ENCODE peak calls at places on chromosomes 3 and 15, in ten cellular contexts. One of them, this sample, is unnamed. For H3K4me1, the result is how much of the 10 kb centered on the place peaks cover.

GRCh38 chr3:116678853-116679252 is 30.7 kb upstream of the TUSC7 start:
- DNase-seq in endothelial cell of umbilical vein: no peak
- DNase-seq in GM23338: no peak
- DNase-seq in transverse colon: no peak
- DNase-seq in HepG2: no peak
- DNase-seq in SK-N-SH: no peak
- DNase-seq in HCT116: no peak
- DNase-seq in Panc1: no peak
- DNase-seq in upper lobe of left lung: peak
- DNase-seq in prostate gland: no peak
- DNase-seq in this sample: no peak

GRCh38 chr3:107421170-107421792 is 44.0 kb downstream of the CCDC54 start:
- DNase-seq in endothelial cell of umbilical vein: peak
- DNase-seq in GM23338: peak
- DNase-seq in transverse colon: no peak
- DNase-seq in HCT116: peak
- DNase-seq in upper lobe of left lung: no peak
- DNase-seq in HepG2: peak
- DNase-seq in prostate gland: peak
- DNase-seq in SK-N-SH: peak
- DNase-seq in Panc1: peak
- DNase-seq in this sample: no peak

GRCh38 chr15:25866251-25866650 is 3.1 kb upstream of the ATP10A start:
- DNase-seq in transverse colon: no peak
- DNase-seq in prostate gland: no peak
- DNase-seq in HCT116: no peak
- DNase-seq in HepG2: no peak
- DNase-seq in SK-N-SH: no peak
- DNase-seq in endothelial cell of umbilical vein: no peak
- DNase-seq in Panc1: no peak
- DNase-seq in upper lobe of left lung: no peak
- DNase-seq in GM23338: no peak
- DNase-seq in this sample: no peak

GRCh38 chr15:70309716-70310115 is 212.0 kb upstream of the TLE3 start:
- DNase-seq in HCT116: no peak
- DNase-seq in endothelial cell of umbilical vein: no peak
- DNase-seq in upper lobe of left lung: no peak
- DNase-seq in HepG2: no peak
- DNase-seq in prostate gland: no peak
- DNase-seq in GM23338: peak
- DNase-seq in SK-N-SH: no peak
- DNase-seq in transverse colon: no peak
- DNase-seq in Panc1: no peak
- DNase-seq in this sample: no peak

GRCh38 chr3:88189361-88189810 is 39.6 kb downstream of the C3orf38 start:
- DNase-seq in endothelial cell of umbilical vein: no peak
- DNase-seq in SK-N-SH: peak
- DNase-seq in Panc1: no peak
- DNase-seq in prostate gland: no peak
- DNase-seq in transverse colon: no peak
- DNase-seq in upper lobe of left lung: no peak
- DNase-seq in HCT116: no peak
- DNase-seq in HepG2: peak
- DNase-seq in GM23338: no peak
- DNase-seq in this sample: no peak

GRCh38 chr3:134576426-134576825 is 74.4 kb downstream of the KY start:
- DNase-seq in prostate gland: no peak
- DNase-seq in GM23338: no peak
- DNase-seq in transverse colon: no peak
- DNase-seq in SK-N-SH: no peak
- DNase-seq in HepG2: no peak
- DNase-seq in HCT116: no peak
- DNase-seq in Panc1: no peak
- DNase-seq in upper lobe of left lung: no peak
- DNase-seq in endothelial cell of umbilical vein: no peak
- DNase-seq in this sample: no peak

GRCh38 chr3:184227481-184227935 is 1.9 kb upstream of the VWA5B2 start:
- DNase-seq in HepG2: peak
- DNase-seq in SK-N-SH: peak
- DNase-seq in Panc1: peak
- DNase-seq in endothelial cell of umbilical vein: peak
- DNase-seq in GM23338: peak
- DNase-seq in HCT116: no peak
- DNase-seq in upper lobe of left lung: no peak
- DNase-seq in transverse colon: peak
- DNase-seq in prostate gland: no peak
- DNase-seq in this sample: no peak

GRCh38 chr3:110749006-110749405 is 322.6 kb upstream of the NECTIN3 start:
- DNase-seq in SK-N-SH: no peak
- DNase-seq in HepG2: no peak
- DNase-seq in endothelial cell of umbilical vein: no peak
- DNase-seq in upper lobe of left lung: no peak
- DNase-seq in Panc1: no peak
- DNase-seq in HCT116: no peak
- DNase-seq in GM23338: peak
- DNase-seq in transverse colon: no peak
- DNase-seq in prostate gland: no peak
- DNase-seq in this sample: no peak

GRCh38 chr3:79018671-79019136 is 749.1 kb downstream of the ROBO1 start:
- DNase-seq in transverse colon: peak
- DNase-seq in HepG2: peak
- DNase-seq in GM23338: peak
- DNase-seq in prostate gland: peak
- DNase-seq in upper lobe of left lung: peak
- DNase-seq in HCT116: no peak
- DNase-seq in Panc1: no peak
- DNase-seq in endothelial cell of umbilical vein: peak
- DNase-seq in SK-N-SH: peak
- DNase-seq in this sample: no peak

GRCh38 chr3:18428036-18428435 is 2.9 kb upstream of the SATB1 start:
- DNase-seq in HepG2: no peak
- DNase-seq in prostate gland: no peak
- DNase-seq in transverse colon: no peak
- DNase-seq in HCT116: no peak
- DNase-seq in endothelial cell of umbilical vein: no peak
- DNase-seq in Panc1: no peak
- DNase-seq in GM23338: peak
- DNase-seq in SK-N-SH: no peak
- DNase-seq in upper lobe of left lung: no peak
- DNase-seq in this sample: no peak

GRCh38 chr3:58532794-58533220 is 4.2 kb downstream of the ACOX2 start:
- DNase-seq in Panc1: peak
- DNase-seq in HCT116: peak
- DNase-seq in SK-N-SH: peak
- DNase-seq in prostate gland: peak
- DNase-seq in endothelial cell of umbilical vein: peak
- DNase-seq in GM23338: peak
- DNase-seq in transverse colon: peak
- DNase-seq in HepG2: peak
- DNase-seq in upper lobe of left lung: peak
- DNase-seq in this sample: peak

GRCh38 chr3:46082849-46083248 is 55.6 kb upstream of the XCR1 start:
- DNase-seq in Panc1: no peak
- DNase-seq in HepG2: no peak
- DNase-seq in HCT116: peak
- DNase-seq in transverse colon: no peak
- DNase-seq in endothelial cell of umbilical vein: no peak
- DNase-seq in SK-N-SH: no peak
- DNase-seq in prostate gland: peak
- DNase-seq in GM23338: no peak
- DNase-seq in upper lobe of left lung: no peak
- DNase-seq in this sample: no peak

GRCh38 chr3:170563712-170564423 is 22.0 kb downstream of the SLC7A14 start:
- DNase-seq in HCT116: no peak
- DNase-seq in HepG2: no peak
- DNase-seq in SK-N-SH: peak
- DNase-seq in Panc1: no peak
- DNase-seq in endothelial cell of umbilical vein: peak
- DNase-seq in upper lobe of left lung: no peak
- DNase-seq in transverse colon: no peak
- DNase-seq in GM23338: peak
- DNase-seq in prostate gland: no peak
- DNase-seq in this sample: no peak

GRCh38 chr3:197021231-197021630 is 8.4 kb downstream of the MELTF start:
- DNase-seq in transverse colon: no peak
- DNase-seq in HepG2: no peak
- DNase-seq in Panc1: no peak
- DNase-seq in prostate gland: no peak
- DNase-seq in upper lobe of left lung: peak
- DNase-seq in endothelial cell of umbilical vein: no peak
- DNase-seq in SK-N-SH: no peak
- DNase-seq in HCT116: no peak
- DNase-seq in GM23338: peak
- DNase-seq in this sample: peak

GRCh38 chr3:118742760-118743159 is 291.9 kb downstream of the IGSF11 start:
- DNase-seq in upper lobe of left lung: no peak
- DNase-seq in GM23338: no peak
- DNase-seq in SK-N-SH: no peak
- DNase-seq in HCT116: no peak
- DNase-seq in endothelial cell of umbilical vein: no peak
- DNase-seq in Panc1: no peak
- DNase-seq in HepG2: no peak
- DNase-seq in prostate gland: no peak
- DNase-seq in transverse colon: no peak
- DNase-seq in this sample: no peak

GRCh38 chr3:118736107-118736506 is 298.5 kb downstream of the IGSF11 start:
- DNase-seq in GM23338: peak
- DNase-seq in SK-N-SH: no peak
- DNase-seq in transverse colon: no peak
- DNase-seq in endothelial cell of umbilical vein: no peak
- DNase-seq in upper lobe of left lung: no peak
- DNase-seq in prostate gland: no peak
- DNase-seq in HepG2: no peak
- DNase-seq in Panc1: no peak
- DNase-seq in HCT116: no peak
- DNase-seq in this sample: no peak

DNA sequence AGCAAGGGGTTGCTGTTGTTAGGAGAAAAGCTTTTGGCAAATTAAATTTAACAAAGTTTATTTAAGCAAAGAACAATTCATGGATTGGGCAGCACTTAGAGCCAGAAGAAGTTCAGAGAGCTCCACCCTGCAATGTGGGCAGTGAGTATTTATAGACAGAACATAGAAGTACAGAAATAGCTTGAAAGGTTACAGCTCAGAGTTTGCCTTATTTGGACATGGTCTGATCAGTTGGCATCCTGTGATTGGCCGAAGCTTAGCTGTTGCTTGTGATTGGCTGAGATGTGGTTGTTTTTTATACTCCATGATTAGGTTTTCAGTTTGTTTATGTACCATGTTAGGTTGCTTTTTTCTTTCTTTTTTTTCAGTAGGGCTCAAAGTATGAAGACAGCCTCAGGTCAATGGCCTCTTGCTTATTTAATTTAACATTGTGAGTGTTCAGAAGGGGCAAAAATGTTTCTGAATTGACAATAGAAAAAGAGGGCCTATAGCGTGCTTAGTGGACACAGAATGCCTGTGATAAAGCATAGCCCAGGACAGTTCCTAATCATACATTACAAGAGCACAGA is 293.8 kb downstream of the IGSF11 start:
- DNase-seq in GM23338: no peak
- DNase-seq in HepG2: no peak
- DNase-seq in endothelial cell of umbilical vein: no peak
- DNase-seq in SK-N-SH: no peak
- DNase-seq in upper lobe of left lung: no peak
- DNase-seq in Panc1: no peak
- DNase-seq in HCT116: no peak
- DNase-seq in transverse colon: no peak
- DNase-seq in prostate gland: no peak
- DNase-seq in this sample: no peak
- TF ChIP-seq POLR2AphosphoS5 in GM23338: no peak
- TF ChIP-seq POLR2AphosphoS5 in HepG2: no peak
- TF ChIP-seq POLR2AphosphoS5 in endothelial cell of umbilical vein: no peak
- TF ChIP-seq POLR2AphosphoS5 in SK-N-SH: no peak
- TF ChIP-seq POLR2AphosphoS5 in upper lobe of left lung: no peak
- TF ChIP-seq POLR2AphosphoS5 in Panc1: no peak
- TF ChIP-seq POLR2AphosphoS5 in HCT116: no peak
- TF ChIP-seq POLR2AphosphoS5 in transverse colon: no peak
- TF ChIP-seq POLR2AphosphoS5 in prostate gland: no peak
- TF ChIP-seq POLR2AphosphoS5 in this sample: no peak

GRCh38 chr3:102791641-102792589 is 357.1 kb downstream of the ZPLD1 start:
- DNase-seq in Panc1: no peak
- DNase-seq in GM23338: no peak
- DNase-seq in HepG2: no peak
- DNase-seq in prostate gland: no peak
- DNase-seq in endothelial cell of umbilical vein: no peak
- DNase-seq in HCT116: no peak
- DNase-seq in transverse colon: no peak
- DNase-seq in upper lobe of left lung: no peak
- DNase-seq in SK-N-SH: peak
- DNase-seq in this sample: no peak
- H3K27ac ChIP-seq in Panc1: no peak
- H3K27ac ChIP-seq in GM23338: no peak
- H3K27ac ChIP-seq in HepG2: no peak
- H3K27ac ChIP-seq in prostate gland: no peak
- H3K27ac ChIP-seq in endothelial cell of umbilical vein: no peak
- H3K27ac ChIP-seq in HCT116: no peak
- H3K27ac ChIP-seq in transverse colon: no peak
- H3K27ac ChIP-seq in upper lobe of left lung: no peak
- H3K27ac ChIP-seq in SK-N-SH: no peak
- H3K27ac ChIP-seq in this sample: no peak

DNA sequence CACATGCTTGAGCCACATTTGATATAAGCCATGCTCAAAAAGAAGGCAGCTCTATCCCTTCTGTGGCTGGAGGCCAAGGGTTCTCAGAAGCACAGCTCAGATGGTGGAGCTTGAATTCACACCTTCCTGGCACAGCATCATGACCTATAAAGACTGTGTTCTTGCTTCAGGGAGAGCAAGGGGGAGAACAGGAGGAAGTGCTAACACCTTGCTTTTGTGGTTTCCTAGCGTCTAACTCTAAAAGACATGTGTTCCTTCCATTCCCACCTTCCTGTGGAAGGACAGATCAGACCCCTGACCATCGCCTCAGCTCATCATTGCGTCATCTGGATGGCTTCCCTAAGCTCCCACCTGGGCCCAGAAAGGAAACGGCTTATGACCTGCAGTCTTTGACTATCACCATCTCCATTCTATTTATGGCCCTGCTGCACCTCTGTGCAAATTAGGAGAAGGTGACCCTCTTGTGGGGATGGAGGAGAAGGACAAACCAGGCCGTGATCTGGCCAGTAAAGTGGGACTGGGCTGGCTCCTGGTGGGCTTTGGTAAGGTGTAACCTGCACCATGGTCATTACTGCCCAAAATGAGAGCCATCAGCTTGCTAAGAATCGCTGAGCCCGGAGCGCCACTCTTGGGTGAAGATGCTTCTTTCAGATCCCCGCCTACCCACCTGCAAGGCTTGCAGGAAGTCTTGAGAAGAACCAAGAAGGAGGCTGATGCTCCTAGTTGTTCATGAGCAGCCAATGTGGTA is 128.5 kb downstream of the SERPINI1 start:
- DNase-seq in GM23338: no peak
- DNase-seq in upper lobe of left lung: no peak
- DNase-seq in Panc1: no peak
- DNase-seq in HepG2: no peak
- DNase-seq in prostate gland: no peak
- DNase-seq in transverse colon: no peak
- DNase-seq in HCT116: no peak
- DNase-seq in endothelial cell of umbilical vein: no peak
- DNase-seq in SK-N-SH: no peak
- DNase-seq in this sample: no peak
- H3K4me1 ChIP-seq in GM23338: under half
- H3K4me1 ChIP-seq in upper lobe of left lung: under half
- H3K4me1 ChIP-seq in Panc1: under half
- H3K4me1 ChIP-seq in HepG2: under half
- H3K4me1 ChIP-seq in prostate gland: under half
- H3K4me1 ChIP-seq in transverse colon: under half
- H3K4me1 ChIP-seq in HCT116: under half
- H3K4me1 ChIP-seq in endothelial cell of umbilical vein: under half
- H3K4me1 ChIP-seq in SK-N-SH: under half
- H3K4me1 ChIP-seq in this sample: under half

GRCh38 chr15:101451192-101451799 is 38.2 kb downstream of the PCSK6 start:
- DNase-seq in GM23338: no peak
- DNase-seq in Panc1: no peak
- DNase-seq in endothelial cell of umbilical vein: no peak
- DNase-seq in HepG2: no peak
- DNase-seq in transverse colon: no peak
- DNase-seq in prostate gland: no peak
- DNase-seq in SK-N-SH: peak
- DNase-seq in upper lobe of left lung: no peak
- DNase-seq in HCT116: no peak
- DNase-seq in this sample: no peak
- TF ChIP-seq POLR2AphosphoS5 in GM23338: no peak
- TF ChIP-seq POLR2AphosphoS5 in Panc1: no peak
- TF ChIP-seq POLR2AphosphoS5 in endothelial cell of umbilical vein: no peak
- TF ChIP-seq POLR2AphosphoS5 in HepG2: no peak
- TF ChIP-seq POLR2AphosphoS5 in transverse colon: no peak
- TF ChIP-seq POLR2AphosphoS5 in prostate gland: no peak
- TF ChIP-seq POLR2AphosphoS5 in SK-N-SH: no peak
- TF ChIP-seq POLR2AphosphoS5 in upper lobe of left lung: peak
- TF ChIP-seq POLR2AphosphoS5 in HCT116: no peak
- TF ChIP-seq POLR2AphosphoS5 in this sample: no peak

This sample was measured in breast epithelium.